ENCODE peak calls at places on chromosomes 16 and 17, in seven cellular contexts. One of them, this sample, is unnamed. For H3K4me1, the result is how much of the 10 kb centered on the place peaks cover.

GRCh38 chr17:80892019-80892855 is 99.4 kb upstream of the CHMP6 start:
- DNase-seq in Peyer's patch: peak
- DNase-seq in breast epithelium: peak
- DNase-seq in uterus: no peak
- DNase-seq in stomach: no peak
- DNase-seq in HCT116: peak
- DNase-seq in ovary: peak
- DNase-seq in this sample: peak

GRCh38 chr16:81467815-81468214 is 23.2 kb downstream of the CMIP start:
- DNase-seq in Peyer's patch: no peak
- DNase-seq in breast epithelium: no peak
- DNase-seq in uterus: no peak
- DNase-seq in stomach: no peak
- DNase-seq in HCT116: no peak
- DNase-seq in ovary: no peak
- DNase-seq in this sample: no peak

GRCh38 chr16:3582276-3583165 is 5.3 kb upstream of the NLRC3 start:
- DNase-seq in Peyer's patch: no peak
- DNase-seq in breast epithelium: no peak
- DNase-seq in uterus: no peak
- DNase-seq in stomach: no peak
- DNase-seq in HCT116: no peak
- DNase-seq in ovary: no peak
- DNase-seq in this sample: no peak

GRCh38 chr16:7083086-7083485 is 249.6 kb upstream of the RBFOX1 start:
- DNase-seq in Peyer's patch: no peak
- DNase-seq in breast epithelium: no peak
- DNase-seq in uterus: no peak
- DNase-seq in stomach: no peak
- DNase-seq in HCT116: no peak
- DNase-seq in ovary: no peak
- DNase-seq in this sample: no peak

GRCh38 chr17:48375356-48375755 is 54.7 kb downstream of the SKAP1 start:
- DNase-seq in Peyer's patch: no peak
- DNase-seq in breast epithelium: no peak
- DNase-seq in uterus: no peak
- DNase-seq in stomach: no peak
- DNase-seq in HCT116: no peak
- DNase-seq in ovary: no peak
- DNase-seq in this sample: no peak

GRCh38 chr17:46995841-46996571 is 17.0 kb upstream of the RPRML start:
- DNase-seq in Peyer's patch: no peak
- DNase-seq in breast epithelium: no peak
- DNase-seq in uterus: no peak
- DNase-seq in stomach: no peak
- DNase-seq in HCT116: no peak
- DNase-seq in ovary: no peak
- DNase-seq in this sample: no peak

GRCh38 chr17:2271985-2272702 is 31.4 kb downstream of the SMG6 start:
- DNase-seq in Peyer's patch: no peak
- DNase-seq in breast epithelium: no peak
- DNase-seq in uterus: no peak
- DNase-seq in stomach: no peak
- DNase-seq in HCT116: no peak
- DNase-seq in ovary: no peak
- DNase-seq in this sample: no peak

GRCh38 chr16:83458612-83459011 is 349.2 kb upstream of the HSBP1 start:
- DNase-seq in Peyer's patch: no peak
- DNase-seq in breast epithelium: no peak
- DNase-seq in uterus: no peak
- DNase-seq in stomach: no peak
- DNase-seq in HCT116: no peak
- DNase-seq in ovary: no peak
- DNase-seq in this sample: no peak

GRCh38 chr16:21265104-21265825 is 12.8 kb downstream of the CRYM start:
- DNase-seq in Peyer's patch: no peak
- DNase-seq in breast epithelium: no peak
- DNase-seq in uterus: no peak
- DNase-seq in stomach: no peak
- DNase-seq in HCT116: no peak
- DNase-seq in ovary: no peak
- DNase-seq in this sample: no peak

GRCh38 chr17:81256616-81257015 is 17.5 kb downstream of the NDUFAF8 start:
- DNase-seq in Peyer's patch: no peak
- DNase-seq in breast epithelium: no peak
- DNase-seq in uterus: no peak
- DNase-seq in stomach: no peak
- DNase-seq in HCT116: no peak
- DNase-seq in ovary: no peak
- DNase-seq in this sample: no peak

GRCh38 chr17:68334393-68334792 is 43.1 kb downstream of the ARSG start:
- DNase-seq in Peyer's patch: no peak
- DNase-seq in breast epithelium: no peak
- DNase-seq in uterus: no peak
- DNase-seq in stomach: no peak
- DNase-seq in HCT116: no peak
- DNase-seq in ovary: no peak
- DNase-seq in this sample: no peak

GRCh38 chr17:19996086-19996485 is 13.1 kb upstream of the SPECC1 start:
- DNase-seq in Peyer's patch: no peak
- DNase-seq in breast epithelium: no peak
- DNase-seq in uterus: no peak
- DNase-seq in stomach: no peak
- DNase-seq in HCT116: no peak
- DNase-seq in ovary: no peak
- DNase-seq in this sample: no peak

GRCh38 chr17:46892192-46892703 is 30.7 kb upstream of the GOSR2 start:
- DNase-seq in Peyer's patch: no peak
- DNase-seq in breast epithelium: no peak
- DNase-seq in uterus: no peak
- DNase-seq in stomach: no peak
- DNase-seq in HCT116: no peak
- DNase-seq in ovary: no peak
- DNase-seq in this sample: no peak

GRCh38 chr16:82379601-82380000 is 209.6 kb upstream of the MPHOSPH6 start:
- DNase-seq in Peyer's patch: no peak
- DNase-seq in breast epithelium: no peak
- DNase-seq in uterus: no peak
- DNase-seq in stomach: no peak
- DNase-seq in HCT116: no peak
- DNase-seq in ovary: no peak
- DNase-seq in this sample: no peak

GRCh38 chr17:67779098-67779672 is 46.1 kb upstream of the BPTF start:
- DNase-seq in Peyer's patch: no peak
- DNase-seq in breast epithelium: peak
- DNase-seq in uterus: no peak
- DNase-seq in stomach: peak
- DNase-seq in HCT116: peak
- DNase-seq in ovary: peak
- DNase-seq in this sample: peak

GRCh38 chr17:77160032-77160876 is 19.5 kb downstream of the SEC14L1 start:
- DNase-seq in Peyer's patch: no peak
- DNase-seq in breast epithelium: no peak
- DNase-seq in uterus: no peak
- DNase-seq in stomach: no peak
- DNase-seq in HCT116: no peak
- DNase-seq in ovary: no peak
- DNase-seq in this sample: no peak

GRCh38 chr17:28317965-28318758 is 838 bp upstream of the TMEM97 start:
- DNase-seq in Peyer's patch: no peak
- DNase-seq in breast epithelium: no peak
- DNase-seq in uterus: no peak
- DNase-seq in stomach: no peak
- DNase-seq in HCT116: no peak
- DNase-seq in ovary: no peak
- DNase-seq in this sample: no peak

GRCh38 chr16:56190903-56191806 is at the start of gene GNAO1:
- DNase-seq in Peyer's patch: peak
- DNase-seq in breast epithelium: no peak
- DNase-seq in uterus: peak
- DNase-seq in stomach: peak
- DNase-seq in HCT116: no peak
- DNase-seq in ovary: peak
- DNase-seq in this sample: peak

GRCh38 chr17:82065638-82066303 is at the start of gene DUS1L:
- DNase-seq in Peyer's patch: peak
- DNase-seq in breast epithelium: no peak
- DNase-seq in uterus: peak
- DNase-seq in stomach: peak
- DNase-seq in HCT116: no peak
- DNase-seq in ovary: peak
- DNase-seq in this sample: peak

GRCh38 chr17:35243459-35244204 is 760 bp downstream of the SLFN5 start:
- DNase-seq in Peyer's patch: peak
- DNase-seq in breast epithelium: peak
- DNase-seq in uterus: peak
- DNase-seq in stomach: peak
- DNase-seq in HCT116: no peak
- DNase-seq in ovary: peak
- DNase-seq in this sample: peak

DNA sequence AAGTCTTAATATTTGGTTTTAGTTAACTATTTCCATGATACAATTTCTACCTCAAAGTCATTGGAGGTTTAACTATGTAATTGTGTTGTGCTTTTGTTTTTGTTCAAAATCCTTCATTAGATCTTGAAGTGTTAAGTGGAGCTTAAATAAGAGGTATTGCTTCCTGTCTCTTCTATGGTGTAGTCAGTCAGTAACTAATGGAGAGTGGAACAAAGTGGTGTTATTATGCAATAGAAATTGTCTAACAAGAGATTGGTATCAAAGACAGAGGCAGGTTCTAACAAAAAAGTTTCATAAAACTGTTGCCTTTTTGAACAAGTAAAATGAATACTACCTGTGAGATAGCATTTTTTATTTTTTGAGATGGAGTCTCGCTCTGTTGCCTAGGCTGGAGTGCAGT is 45.2 kb downstream of the GRB7 start:
- DNase-seq in Peyer's patch: no peak
- DNase-seq in breast epithelium: no peak
- DNase-seq in uterus: no peak
- DNase-seq in stomach: no peak
- DNase-seq in HCT116: no peak
- DNase-seq in ovary: no peak
- DNase-seq in this sample: no peak
- H3K4me1 ChIP-seq in Peyer's patch: under half
- H3K4me1 ChIP-seq in breast epithelium: under half
- H3K4me1 ChIP-seq in uterus: under half
- H3K4me1 ChIP-seq in stomach: under half
- H3K4me1 ChIP-seq in HCT116: under half
- H3K4me1 ChIP-seq in ovary: under half
- H3K4me1 ChIP-seq in this sample: under half

GRCh38 chr17:5583426-5584382 is 605 bp downstream of the NLRP1 start:
- DNase-seq in Peyer's patch: no peak
- DNase-seq in breast epithelium: no peak
- DNase-seq in uterus: peak
- DNase-seq in stomach: no peak
- DNase-seq in HCT116: no peak
- DNase-seq in ovary: no peak
- DNase-seq in this sample: no peak
- H3K4me3 ChIP-seq in Peyer's patch: peak
- H3K4me3 ChIP-seq in breast epithelium: peak
- H3K4me3 ChIP-seq in uterus: peak
- H3K4me3 ChIP-seq in stomach: peak
- H3K4me3 ChIP-seq in HCT116: peak
- H3K4me3 ChIP-seq in ovary: peak
- H3K4me3 ChIP-seq in this sample: no peak

DNA sequence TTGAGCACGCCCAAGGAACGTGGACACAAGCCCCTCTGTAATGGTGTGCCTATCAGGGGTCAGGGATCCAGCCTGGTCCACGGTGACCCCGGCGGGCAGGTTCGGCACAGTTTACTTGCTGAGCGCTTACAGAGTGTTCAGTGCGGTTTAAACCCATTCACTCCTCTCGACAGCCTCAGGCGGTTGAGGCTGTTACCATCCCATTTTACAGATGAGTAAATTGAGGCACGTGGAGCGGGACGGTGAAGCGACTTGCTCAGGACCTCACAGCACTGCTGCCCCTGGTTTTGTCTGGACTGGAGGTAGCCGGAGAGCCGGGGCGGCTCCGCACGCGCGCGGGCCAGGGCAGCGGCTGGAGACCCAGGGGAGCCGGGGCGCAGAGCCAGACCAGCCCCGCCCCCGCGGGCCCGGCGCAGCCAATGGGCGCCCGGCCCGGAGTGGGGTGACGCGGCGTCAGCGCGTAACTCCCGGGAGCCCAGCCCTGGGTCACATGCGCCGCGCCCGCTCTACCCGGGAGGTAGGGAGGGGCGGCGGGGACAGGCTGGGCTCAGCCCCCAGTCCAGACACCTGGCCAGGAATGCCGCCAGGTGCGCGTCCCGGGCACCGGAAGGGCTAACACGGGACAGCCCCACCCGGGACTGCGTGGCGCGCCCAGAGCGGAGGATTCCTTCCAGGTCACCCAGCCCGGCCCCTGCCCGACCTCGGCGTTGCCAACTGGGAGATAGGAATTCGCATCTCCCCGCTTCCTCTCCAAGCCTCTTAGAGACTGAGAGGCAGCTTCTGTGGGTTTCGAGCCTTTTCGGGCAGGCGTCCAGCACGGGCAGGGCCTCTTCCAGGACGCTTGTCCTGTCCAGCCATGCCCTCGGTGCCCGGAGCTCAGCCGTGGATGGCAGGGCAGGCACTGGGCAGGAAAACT is 3.3 kb upstream of the SREBF1 start:
- DNase-seq in Peyer's patch: peak
- DNase-seq in breast epithelium: peak
- DNase-seq in uterus: peak
- DNase-seq in stomach: peak
- DNase-seq in HCT116: peak
- DNase-seq in ovary: peak
- DNase-seq in this sample: peak
- TF ChIP-seq POLR2A in Peyer's patch: peak
- TF ChIP-seq POLR2A in breast epithelium: peak
- TF ChIP-seq POLR2A in uterus: peak
- TF ChIP-seq POLR2A in stomach: no peak
- TF ChIP-seq POLR2A in HCT116: peak
- TF ChIP-seq POLR2A in ovary: peak
- TF ChIP-seq POLR2A in this sample: peak

DNA sequence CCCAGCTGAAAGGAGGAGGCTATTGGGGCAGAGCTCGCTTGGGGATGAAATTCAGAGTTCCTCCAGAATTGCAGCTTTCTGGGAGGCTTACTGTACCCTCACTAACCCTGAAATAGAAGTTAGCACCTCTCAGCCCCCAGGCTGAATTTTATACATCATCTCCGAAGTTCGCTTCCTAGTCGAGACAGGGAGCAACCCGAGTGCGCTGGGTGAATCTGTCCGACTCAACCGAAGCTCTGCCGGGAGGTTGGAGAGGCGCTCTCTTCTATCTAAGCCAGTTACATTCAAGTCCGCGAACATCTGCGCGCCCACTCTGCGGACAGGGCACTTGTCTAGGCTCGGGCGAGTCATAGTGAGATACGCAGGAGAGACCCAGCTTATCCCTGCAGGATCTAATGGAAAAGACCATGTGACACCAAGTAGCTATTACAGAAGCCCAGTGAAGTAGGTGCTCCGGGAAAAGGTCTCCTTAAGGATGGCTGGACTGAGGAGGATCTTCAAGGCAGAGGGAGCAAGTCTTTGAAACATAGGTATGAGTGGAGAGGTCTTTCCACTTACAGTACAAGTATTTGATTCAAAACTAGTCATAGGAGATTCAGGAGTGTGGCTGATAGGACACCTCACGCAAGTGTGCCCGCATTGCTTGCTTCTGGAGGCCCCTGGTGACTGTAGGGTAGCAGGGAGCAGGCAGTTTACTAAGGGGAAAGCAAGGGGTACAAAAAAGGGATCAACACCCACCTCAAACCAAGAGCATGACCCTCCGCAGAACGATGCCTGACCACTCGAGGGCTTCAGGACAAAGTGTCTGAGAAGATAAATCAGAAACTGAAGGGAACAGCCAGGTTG is 667 bp upstream of the HES7 start:
- DNase-seq in Peyer's patch: no peak
- DNase-seq in breast epithelium: no peak
- DNase-seq in uterus: no peak
- DNase-seq in stomach: no peak
- DNase-seq in HCT116: no peak
- DNase-seq in ovary: no peak
- DNase-seq in this sample: peak
- H3K4me1 ChIP-seq in Peyer's patch: under half
- H3K4me1 ChIP-seq in breast epithelium: under half
- H3K4me1 ChIP-seq in uterus: under half
- H3K4me1 ChIP-seq in stomach: half or more
- H3K4me1 ChIP-seq in HCT116: under half
- H3K4me1 ChIP-seq in ovary: under half
- H3K4me1 ChIP-seq in this sample: half or more

This sample was measured in body of pancreas.